ENCODE peak calls at places on chromosomes 2 and 18, in ten cellular contexts. O is A549; Z is endodermal cell; C is GM23338; G is neural progenitor cell; V is PC-3; W is ovary; A is thoracic aorta; J is mesendoderm; I is CD4-positive, alpha-beta memory T cell. K is an unnamed sample.
A peak's percentile ranks its signal among the peaks of the same experiment; 100 is the strongest.

GRCh38 chr2:240930631-240931318 is 24.6 kb downstream of the CROCC2 start:
- DNase-seq in C (no peak), O (no peak), G (no peak), W (peak; percentile 6), V (no peak), J (no peak), Z (peak; percentile 42), I (no peak), A (no peak), K (no peak)

GRCh38 chr18:44520981-44521672 is 159.6 kb upstream of the SETBP1 start:
- DNase-seq in O (no peak), I (no peak), C (no peak), G (no peak), J (no peak), Z (no peak), A (no peak), V (peak; percentile 71), W (no peak), K (no peak)

GRCh38 chr2:176284451-176285049 is 15.3 kb downstream of the MTX2 start:
- DNase-seq in A (no peak), C (no peak), J (no peak), V (no peak), O (no peak), W (no peak), G (no peak), Z (no peak), I (no peak), K (no peak)

GRCh38 chr2:218223046-218223445 is 6.1 kb downstream of the ARPC2 start:
- DNase-seq in V (no peak), G (no peak), O (no peak), Z (no peak), W (no peak), C (no peak), I (no peak), J (no peak), A (no peak), K (no peak)

GRCh38 chr2:62010632-62011276 is 105.3 kb downstream of the COMMD1 start:
- DNase-seq in C (no peak), Z (no peak), O (no peak), V (no peak), W (no peak), I (no peak), A (no peak), J (no peak), G (no peak), K (no peak)

GRCh38 chr2:70089946-70090523 is 2.8 kb downstream of the PCBP1 start:
- DNase-seq in G (peak; percentile 39), C (peak; percentile 45), W (no peak), I (no peak), Z (peak; percentile 77), J (peak; percentile 66), A (no peak), O (no peak), V (no peak), K (no peak)

GRCh38 chr2:141728142-141728541 is 402.7 kb downstream of the LRP1B start:
- DNase-seq in Z (peak; percentile 65), W (no peak), V (no peak), G (peak; percentile 35), C (peak; percentile 24), I (no peak), J (peak; percentile 13), A (no peak), O (no peak), K (no peak)

GRCh38 chr2:25279091-25279651 is 62.6 kb downstream of the DNMT3A start:
- DNase-seq in W (peak; percentile 62), Z (no peak), I (no peak), O (no peak), C (no peak), J (no peak), G (no peak), A (no peak), V (no peak), K (no peak)

GRCh38 chr2:219643788-219644398 is 16.5 kb downstream of the SLC4A3 start:
- DNase-seq in W (peak; percentile 74), O (peak; percentile 21), C (peak; percentile 75), V (no peak), A (no peak), G (no peak), Z (peak; percentile 72), I (no peak), J (peak; percentile 76), K (no peak)

GRCh38 chr2:132715554-132715953 is 45.5 kb upstream of the LYPD1 start:
- DNase-seq in Z (no peak), G (no peak), I (no peak), A (no peak), J (no peak), W (no peak), C (no peak), V (no peak), O (no peak), K (no peak)

GRCh38 chr2:119755906-119756305 is 3.8 kb upstream of the PTPN4 start:
- DNase-seq in Z (no peak), J (no peak), V (no peak), I (no peak), C (no peak), A (no peak), G (no peak), O (no peak), W (no peak), K (no peak)

GRCh38 chr2:203808041-203808750 is 59.4 kb upstream of the CTLA4 start:
- DNase-seq in V (peak; percentile 52), I (no peak), O (no peak), Z (no peak), A (no peak), J (peak; percentile 30), C (peak; percentile 18), W (no peak), G (peak; percentile 90), K (no peak)

GRCh38 chr2:230721712-230722111 is 9.1 kb downstream of the CAB39 start:
- DNase-seq in I (peak; percentile 27), O (no peak), Z (no peak), C (peak; percentile 67), V (peak; percentile 29), G (no peak), J (peak; percentile 48), W (no peak), A (no peak), K (no peak)

GRCh38 chr2:230717595-230717994 is 5.0 kb downstream of the CAB39 start:
- DNase-seq in V (no peak), G (peak; percentile 59), A (no peak), C (peak; percentile 62), I (no peak), O (no peak), Z (peak; percentile 82), W (no peak), J (peak; percentile 85), K (no peak)

GRCh38 chr2:230722207-230722606 is 9.6 kb downstream of the CAB39 start:
- DNase-seq in C (no peak), G (no peak), I (no peak), A (no peak), V (no peak), Z (no peak), W (no peak), O (no peak), J (no peak), K (no peak)

GRCh38 chr2:230716588-230716987 is 3.9 kb downstream of the CAB39 start:
- DNase-seq in W (no peak), J (no peak), O (no peak), Z (no peak), I (no peak), A (no peak), V (no peak), G (no peak), C (no peak), K (no peak)

GRCh38 chr2:230719340-230719739 is 6.7 kb downstream of the CAB39 start:
- DNase-seq in C (no peak), I (no peak), O (no peak), V (no peak), A (no peak), J (no peak), G (no peak), W (no peak), Z (no peak), K (no peak)
- H3K4me1 ChIP-seq in C (peaks cover 78% of the 10 kb centered on the region), I (peaks cover 97% of the 10 kb centered on the region), O (peaks cover 10% of the 10 kb centered on the region), V (peaks cover 35% of the 10 kb centered on the region), A (peaks cover 84% of the 10 kb centered on the region), J (peaks cover 8% of the 10 kb centered on the region), G (peaks cover 23% of the 10 kb centered on the region), W (peaks cover 6% of the 10 kb centered on the region), Z (peaks cover 11% of the 10 kb centered on the region), K (peaks cover 86% of the 10 kb centered on the region)

DNA sequence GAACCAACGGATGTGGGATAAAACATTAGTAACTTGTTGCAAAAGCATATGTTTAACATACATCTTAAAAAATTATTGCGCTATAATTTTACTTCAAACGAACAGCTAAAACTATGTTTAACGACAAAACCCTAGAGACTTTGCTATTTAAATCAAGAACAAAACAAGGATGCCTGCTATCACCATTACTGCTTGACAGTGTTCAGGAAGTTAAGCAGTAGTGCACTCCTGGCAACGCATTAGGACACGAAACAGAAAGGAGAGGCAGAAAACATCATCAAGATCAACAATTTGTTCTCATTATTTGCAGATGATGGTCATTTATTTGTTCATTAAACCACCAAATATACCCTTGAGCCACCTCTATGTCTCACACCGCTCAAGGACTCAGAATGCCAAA is 151.9 kb downstream of the GALNT1 start:
- DNase-seq in A (no peak), I (no peak), W (no peak), G (no peak), J (no peak), V (no peak), O (no peak), Z (no peak), C (no peak), K (no peak)
- H3K27ac ChIP-seq in A (no peak overlapping the region), I (no peak overlapping the region), W (no peak overlapping the region), G (no peak overlapping the region), J (no peak overlapping the region), V (no peak overlapping the region), O (no peak overlapping the region), Z (no peak overlapping the region), C (no peak overlapping the region), K (no peak overlapping the region)

GRCh38 chr18:24056506-24056905 is 42.0 kb downstream of the TTC39C start:
- DNase-seq in O (no peak), V (no peak), J (no peak), C (no peak), W (no peak), I (no peak), Z (no peak), A (no peak), G (no peak), K (no peak)
- H3K4me1 ChIP-seq in O (peaks cover 36% of the 10 kb centered on the region), V (peaks cover 14% of the 10 kb centered on the region), J (no peaks in the 10 kb centered on the region), C (peaks cover 26% of the 10 kb centered on the region), W (no peaks in the 10 kb centered on the region), I (peaks cover 81% of the 10 kb centered on the region), Z (no peaks in the 10 kb centered on the region), A (peaks cover 14% of the 10 kb centered on the region), G (peaks cover 14% of the 10 kb centered on the region), K (peaks cover 26% of the 10 kb centered on the region)

DNA sequence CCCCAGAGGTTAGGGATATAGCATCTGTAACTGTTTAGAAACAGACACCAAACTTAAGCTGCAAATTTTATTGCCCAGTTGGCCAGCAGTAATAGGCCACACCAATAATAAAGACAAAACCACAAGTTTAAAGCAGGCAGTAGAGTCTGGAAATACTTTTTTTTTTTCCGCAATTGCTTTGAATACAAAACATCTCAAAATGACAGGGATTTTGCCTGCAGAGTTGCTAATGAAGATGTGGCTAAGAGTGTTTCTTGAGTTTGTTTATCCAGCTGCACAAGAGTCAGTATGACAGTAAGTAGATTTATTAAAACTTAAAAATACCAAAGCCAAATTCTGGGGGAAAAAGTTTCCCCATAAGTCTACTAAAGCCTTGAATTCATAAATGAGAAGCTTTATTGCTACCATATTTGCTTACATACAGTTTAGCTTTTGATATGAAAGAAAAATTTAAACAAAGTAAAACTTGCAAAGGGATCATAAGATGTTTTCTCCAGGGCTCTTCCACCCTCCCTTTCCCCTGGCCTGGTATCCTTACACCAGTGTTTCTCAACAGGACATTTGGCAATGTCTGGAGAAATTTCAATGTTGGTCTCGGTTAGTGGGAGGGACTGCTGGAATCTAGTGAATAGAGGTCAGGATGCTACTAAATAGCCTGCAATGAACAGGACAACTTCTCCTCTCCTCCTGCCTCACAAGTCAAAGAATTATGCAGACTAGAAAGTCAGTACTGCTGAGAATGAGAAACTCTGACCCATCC is 3.9 kb upstream of the DSEL start:
- DNase-seq in G (no peak), C (no peak), Z (no peak), I (no peak), V (no peak), J (no peak), O (no peak), A (no peak), W (peak; percentile 18), K (no peak)
- H3K27ac ChIP-seq in G (no peak overlapping the region), C (no peak overlapping the region), Z (no peak overlapping the region), I (no peak overlapping the region), V (no peak overlapping the region), J (no peak overlapping the region), O (no peak overlapping the region), A (no peak overlapping the region), W (no peak overlapping the region), K (no peak overlapping the region)